ENCODE peak calls at places on chromosome 3, in four cellular contexts. D is IMR-90, Z is mesenchymal stem cell, I is neuronal stem cell. H is an unnamed sample.

GRCh38 chr3:61634678-61635077 is 73.3 kb downstream of the PTPRG start:
- DNase-seq in D (peak), Z (no peak), I (no peak), H (no peak)

GRCh38 chr3:67624078-67624477 is 30.3 kb downstream of the SUCLG2 start:
- DNase-seq in D (no peak), Z (no peak), I (no peak), H (no peak)

GRCh38 chr3:155370764-155371503 is 77.5 kb upstream of the STRIT1 start:
- DNase-seq in D (no peak), Z (no peak), I (no peak), H (no peak)

GRCh38 chr3:13134166-13134878 is 61.1 kb upstream of the IQSEC1 start:
- DNase-seq in D (no peak), Z (no peak), I (no peak), H (no peak)

GRCh38 chr3:136750209-136750921 is 1.8 kb downstream of the STAG1 start:
- DNase-seq in D (no peak), Z (peak), I (no peak), H (peak)

GRCh38 chr3:106819445-106819844 is 557.8 kb upstream of the CCDC54 start:
- DNase-seq in D (no peak), Z (no peak), I (no peak), H (no peak)

GRCh38 chr3:129226374-129226773 is 23.0 kb upstream of the COPG1 start:
- DNase-seq in D (peak), Z (peak), I (no peak), H (no peak)

GRCh38 chr3:89560546-89560945 is 453.1 kb downstream of the EPHA3 start:
- DNase-seq in D (peak), Z (peak), I (no peak), H (no peak)

GRCh38 chr3:151312972-151313371 is 3.6 kb downstream of the GPR87 start:
- DNase-seq in D (no peak), Z (no peak), I (no peak), H (no peak)

DNA sequence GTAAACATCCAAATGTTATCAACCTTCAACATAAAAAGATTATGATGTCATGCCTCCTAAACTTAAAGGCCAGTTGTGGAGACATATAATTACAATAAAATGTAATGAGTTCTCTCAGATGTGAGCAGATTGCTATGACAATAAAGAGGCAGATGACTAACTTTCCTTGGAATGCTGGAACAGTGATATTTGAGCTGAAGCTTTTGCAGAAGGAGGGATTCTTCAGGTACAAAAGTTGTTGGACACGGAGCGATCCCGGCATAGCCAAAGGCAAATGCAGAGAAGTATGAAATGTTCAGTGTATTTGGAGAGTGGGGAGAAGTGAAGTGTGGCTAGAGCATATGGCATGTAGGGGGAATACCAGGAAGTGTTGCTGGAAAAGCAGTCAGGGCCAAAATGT is 520.1 kb downstream of the FGF12 start:
- DNase-seq in D (no peak), Z (no peak), I (no peak), H (no peak)
- H2BK15ac ChIP-seq in D (no peak), Z (no peak), I (no peak), H (no peak)

DNA sequence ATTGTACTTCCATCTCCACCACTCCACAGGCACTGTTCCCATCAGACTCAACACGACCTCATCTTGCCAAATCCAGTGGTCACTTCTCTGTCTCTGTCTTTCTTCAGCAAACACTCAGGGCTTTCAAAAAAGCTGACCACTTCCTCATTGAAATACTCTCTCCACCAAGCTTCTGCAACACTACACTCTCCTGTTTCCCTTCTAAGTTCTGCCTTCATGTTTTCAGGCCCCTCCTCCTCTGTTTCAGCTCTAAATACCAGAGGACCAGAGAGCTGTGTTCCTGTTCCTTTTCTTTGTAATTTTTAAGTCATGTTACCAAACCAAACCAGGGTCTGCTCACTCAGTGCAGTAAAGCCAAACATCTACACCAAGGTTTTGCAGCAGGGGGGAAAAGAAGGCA is 33.8 kb upstream of the ACP3 start:
- DNase-seq in D (no peak), Z (peak), I (no peak), H (no peak)
- H2BK15ac ChIP-seq in D (no peak), Z (no peak), I (no peak), H (peak)

GRCh38 chr3:25153561-25153960 is 274.5 kb upstream of the RARB start:
- DNase-seq in D (no peak), Z (no peak), I (no peak), H (no peak)

GRCh38 chr3:25155696-25156471 is 272.2 kb upstream of the RARB start:
- DNase-seq in D (no peak), Z (peak), I (peak), H (peak)

GRCh38 chr3:25151497-25151896 is 276.6 kb upstream of the RARB start:
- DNase-seq in D (no peak), Z (no peak), I (no peak), H (no peak)

GRCh38 chr3:25150199-25150598 is 277.9 kb upstream of the RARB start:
- DNase-seq in D (no peak), Z (no peak), I (no peak), H (no peak)

GRCh38 chr3:25153130-25153529 is 274.9 kb upstream of the RARB start:
- DNase-seq in D (no peak), Z (no peak), I (no peak), H (no peak)
- H2BK15ac ChIP-seq in D (no peak), Z (no peak), I (no peak), H (no peak)

DNA sequence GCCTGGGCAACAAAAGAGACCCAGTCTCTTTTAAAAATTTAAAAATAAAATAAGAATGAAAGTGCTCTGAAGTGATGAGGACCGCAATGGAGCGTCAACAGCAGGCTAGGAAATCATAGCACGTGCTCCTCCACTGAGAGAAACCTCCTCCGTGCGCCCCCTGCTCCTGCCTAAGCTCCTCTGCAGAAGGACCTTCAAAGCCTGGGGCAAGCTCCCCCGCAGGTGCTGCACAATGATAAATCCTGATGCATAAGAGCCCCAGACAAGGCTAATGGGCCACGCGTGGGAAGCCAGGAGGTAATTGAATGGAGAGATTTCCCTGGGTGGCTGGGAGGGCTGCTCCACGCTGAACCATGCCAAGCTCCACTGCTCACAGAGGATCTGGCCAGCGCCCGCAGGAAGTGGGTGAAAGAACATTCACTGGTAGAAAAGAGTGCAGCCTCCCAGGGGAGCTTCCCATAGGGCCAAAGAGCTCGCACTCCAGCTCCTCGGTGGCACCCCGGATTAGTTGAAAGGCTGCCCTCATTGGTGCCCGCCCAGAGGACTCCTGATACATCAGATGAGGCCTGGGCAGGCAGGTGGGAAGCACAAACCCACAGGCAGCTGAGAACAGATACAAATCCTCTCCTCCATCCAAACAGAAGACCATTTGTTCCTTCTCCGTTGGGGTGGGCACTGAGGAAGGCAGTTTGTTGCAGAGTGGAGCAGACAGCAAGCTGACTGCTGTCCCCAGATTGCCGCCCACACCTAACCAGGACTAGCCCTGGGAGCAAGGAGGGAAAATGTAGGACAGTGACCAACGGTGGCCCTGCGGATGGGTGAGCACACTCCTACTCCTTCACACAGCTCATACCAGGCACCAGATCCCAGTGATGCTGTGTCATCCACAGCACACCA is 52.5 kb downstream of the CPN2 start:
- DNase-seq in D (no peak), Z (no peak), I (no peak), H (no peak)
- H2BK15ac ChIP-seq in D (no peak), Z (no peak), I (peak), H (peak)

DNA sequence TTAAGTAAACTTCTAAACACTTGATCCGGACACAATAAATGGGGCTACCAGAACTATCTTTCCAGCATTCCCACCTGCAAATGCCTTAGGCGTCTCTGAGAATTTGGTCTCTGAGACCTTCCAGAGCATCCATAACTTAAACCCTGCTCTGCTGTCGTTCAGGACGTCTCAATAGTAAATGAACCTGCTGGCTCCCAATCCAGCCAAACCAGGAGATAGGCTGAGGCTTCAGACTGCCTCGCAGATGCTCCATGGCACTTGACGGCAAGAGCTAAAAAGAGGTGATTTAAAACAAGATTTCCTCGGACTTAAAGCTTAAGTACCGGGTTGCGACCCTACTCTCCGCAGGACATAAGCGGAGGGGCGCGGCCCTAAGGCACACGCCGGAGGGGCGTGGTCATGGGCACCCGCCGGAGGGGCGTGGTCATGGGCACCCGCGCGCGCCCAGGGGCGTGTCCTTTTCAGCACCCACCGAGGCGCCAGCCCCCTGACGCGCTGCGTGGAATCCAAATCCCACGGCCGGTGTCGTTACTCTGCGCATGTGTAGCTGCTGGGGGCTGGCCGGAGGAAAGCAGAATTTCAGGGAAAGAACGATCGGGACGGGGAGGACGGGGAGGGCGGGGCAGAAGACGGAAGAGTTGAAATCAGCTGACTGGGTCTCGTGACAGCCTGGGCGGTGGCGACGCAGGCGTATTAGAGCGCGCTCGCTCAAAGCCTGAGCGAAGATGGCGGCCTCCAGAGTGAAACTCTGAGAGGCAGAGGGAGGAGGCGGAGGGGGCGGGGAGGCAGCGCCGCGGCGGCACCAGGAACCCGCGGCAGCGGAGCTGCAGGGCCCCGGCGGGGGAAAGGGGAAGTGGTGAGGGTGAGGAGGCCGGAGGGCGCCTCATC is at the start of gene DNAJC13:
- DNase-seq in D (peak), Z (peak), I (peak), H (peak)
- H2BK15ac ChIP-seq in D (peak), Z (peak), I (peak), H (no peak)

GRCh38 chr3:55621026-55621422 is 133.9 kb upstream of the WNT5A start:
- DNase-seq in D (no peak), Z (no peak), I (no peak), H (no peak)

GRCh38 chr3:55620361-55621025 is 133.4 kb upstream of the WNT5A start:
- DNase-seq in D (peak), Z (peak), I (no peak), H (no peak)

GRCh38 chr3:55622733-55623132 is 135.6 kb upstream of the WNT5A start:
- DNase-seq in D (peak), Z (peak), I (no peak), H (no peak)

GRCh38 chr3:55621648-55622047 is 134.5 kb upstream of the WNT5A start:
- DNase-seq in D (no peak), Z (no peak), I (no peak), H (no peak)

DNA sequence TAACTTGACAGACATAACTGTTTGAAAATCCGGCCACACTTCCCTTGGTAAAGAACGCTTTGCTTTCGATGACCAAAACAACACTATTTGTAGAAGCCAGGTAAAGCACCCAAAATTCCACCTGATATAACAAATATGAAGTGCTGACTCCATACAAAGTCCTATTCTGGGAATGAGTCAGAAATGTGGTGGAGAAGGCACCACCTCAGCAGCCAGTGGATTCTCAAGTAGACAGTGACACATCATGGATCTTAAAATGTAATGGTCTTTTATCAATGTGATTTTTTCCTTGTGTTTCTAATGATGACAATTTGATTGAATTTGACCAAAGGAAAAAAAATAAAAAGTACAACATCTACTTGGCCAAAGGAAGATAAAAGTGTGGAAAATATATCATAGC is 135.0 kb upstream of the WNT5A start:
- DNase-seq in D (peak), Z (peak), I (no peak), H (no peak)
- H2BK15ac ChIP-seq in D (peak), Z (no peak), I (no peak), H (peak)

H was measured in H1.